ENCODE peak calls at places on chromosomes 3 and 15, in eight cellular contexts. F, A, N, Q, O, L, P and V are unnamed samples. For H3K36me3, the result is how much of the 10 kb centered on the place peaks cover.

GRCh38 chr3:108414007-108414406 is 96.4 kb downstream of the MYH15 start:
- DNase-seq in F (no peak), O (no peak), Q (no peak), L (no peak), P (no peak), A (no peak), N (no peak), V (no peak)

GRCh38 chr15:55897560-55898336 is 95.7 kb downstream of the NEDD4 start:
- DNase-seq in L (peak), O (peak), A (peak), N (no peak), P (no peak), F (peak), Q (peak), V (peak)

GRCh38 chr15:38193496-38193895 is 59.1 kb upstream of the SPRED1 start:
- DNase-seq in O (no peak), F (no peak), A (no peak), P (no peak), Q (no peak), N (no peak), L (no peak), V (no peak)

GRCh38 chr3:160473233-160473632 is 23.6 kb upstream of the TRIM59 start:
- DNase-seq in O (no peak), F (no peak), P (no peak), L (no peak), A (no peak), N (no peak), Q (no peak), V (no peak)

GRCh38 chr3:53753518-53754183 is 92.6 kb downstream of the CHDH start:
- DNase-seq in N (no peak), Q (no peak), A (no peak), L (no peak), P (no peak), F (no peak), O (no peak), V (no peak)

GRCh38 chr15:77985931-77986480 is 91.5 kb downstream of the TBC1D2B start:
- DNase-seq in F (no peak), N (peak), P (no peak), L (no peak), A (no peak), Q (no peak), O (no peak), V (no peak)

GRCh38 chr15:92400980-92401787 is 7.5 kb downstream of the ST8SIA2 start:
- DNase-seq in Q (no peak), A (peak), F (no peak), O (no peak), P (no peak), L (no peak), N (no peak), V (no peak)

GRCh38 chr3:174191380-174191779 is 667.8 kb upstream of the NAALADL2 start:
- DNase-seq in O (no peak), A (no peak), P (peak), N (no peak), L (no peak), F (no peak), Q (no peak), V (no peak)

GRCh38 chr3:181726351-181727121 is 14.8 kb downstream of the SOX2 start:
- DNase-seq in F (no peak), P (no peak), Q (no peak), L (peak), N (no peak), O (no peak), A (no peak), V (no peak)

GRCh38 chr3:5840091-5840490 is 652.6 kb downstream of the EDEM1 start:
- DNase-seq in L (no peak), A (no peak), Q (no peak), P (no peak), F (no peak), O (no peak), N (no peak), V (no peak)

GRCh38 chr15:78873796-78874761 is 1.4 kb downstream of the MORF4L1 start:
- DNase-seq in Q (peak), N (no peak), A (peak), P (no peak), L (no peak), O (no peak), F (no peak), V (peak)

GRCh38 chr15:69232144-69232543 is 66.6 kb upstream of the PAQR5 start:
- DNase-seq in L (no peak), A (no peak), Q (no peak), O (no peak), F (no peak), N (no peak), P (no peak), V (no peak)

GRCh38 chr3:186487819-186488218 is 56.4 kb downstream of the CRYGS start:
- DNase-seq in F (no peak), P (no peak), A (peak), O (no peak), L (no peak), N (no peak), Q (no peak), V (no peak)

GRCh38 chr3:141243295-141243707 is 11.7 kb downstream of the PXYLP1 start:
- DNase-seq in N (no peak), Q (no peak), O (no peak), L (no peak), A (peak), F (no peak), P (no peak), V (no peak)

GRCh38 chr15:45338417-45338816 is 39.9 kb downstream of the GATM start:
- DNase-seq in A (peak), L (no peak), N (no peak), P (no peak), O (no peak), F (peak), Q (no peak), V (no peak)

GRCh38 chr3:41331023-41331422 is 131.7 kb downstream of the CTNNB1 start:
- DNase-seq in Q (no peak), O (no peak), P (no peak), A (no peak), N (no peak), F (no peak), L (no peak), V (no peak)

GRCh38 chr15:91021516-91022074 is 799 bp downstream of the VPS33B start:
- DNase-seq in A (no peak), N (no peak), L (no peak), F (peak), Q (no peak), P (no peak), O (no peak), V (no peak)

GRCh38 chr3:6204891-6205290 is 656.0 kb upstream of the GRM7 start:
- DNase-seq in A (peak), F (no peak), N (no peak), O (no peak), P (no peak), L (no peak), Q (no peak), V (no peak)

GRCh38 chr3:14507757-14508504 is 32.2 kb downstream of the GRIP2 start:
- DNase-seq in Q (no peak), F (no peak), P (no peak), A (no peak), N (no peak), O (peak), L (no peak), V (no peak)

GRCh38 chr3:52002768-52003167 is 7.1 kb upstream of the RPL29 start:
- DNase-seq in F (no peak), Q (no peak), N (no peak), A (no peak), L (no peak), P (no peak), O (no peak), V (no peak)

GRCh38 chr3:25007974-25008658 is 419.9 kb upstream of the RARB start:
- DNase-seq in L (no peak), N (no peak), F (no peak), A (no peak), P (peak), Q (no peak), O (no peak), V (no peak)

GRCh38 chr15:72554471-72555425 is 80.6 kb downstream of the ARIH1 start:
- DNase-seq in F (peak), A (peak), P (no peak), O (no peak), L (no peak), Q (no peak), N (no peak), V (no peak)

GRCh38 chr15:64844576-64845140 is 2.9 kb downstream of the PLEKHO2 start:
- DNase-seq in F (no peak), Q (no peak), N (peak), A (no peak), P (no peak), O (no peak), L (no peak), V (no peak)

GRCh38 chr3:167783781-167784180 is 48.3 kb downstream of the SERPINI1 start:
- DNase-seq in P (no peak), N (no peak), F (no peak), L (no peak), Q (no peak), O (no peak), A (no peak), V (no peak)

GRCh38 chr15:70726753-70727152 is 36.6 kb downstream of the UACA start:
- DNase-seq in O (no peak), L (no peak), P (no peak), Q (no peak), F (no peak), A (no peak), N (no peak), V (no peak)

GRCh38 chr3:139074565-139075115 is 29.9 kb upstream of the PRR23C start:
- DNase-seq in L (no peak), A (no peak), O (no peak), N (no peak), Q (no peak), F (no peak), P (no peak), V (no peak)

GRCh38 chr3:56076746-56077145 is 391.5 kb downstream of the ERC2 start:
- DNase-seq in Q (no peak), P (no peak), N (no peak), F (no peak), L (no peak), A (no peak), O (no peak), V (no peak)

GRCh38 chr15:96421211-96421610 is 90.7 kb downstream of the NR2F2 start:
- DNase-seq in N (no peak), Q (no peak), P (no peak), O (no peak), F (no peak), L (peak), A (peak), V (no peak)

GRCh38 chr3:185594073-185594472 is 8.0 kb downstream of the SENP2 start:
- DNase-seq in N (no peak), O (no peak), L (no peak), P (no peak), A (no peak), F (no peak), Q (no peak), V (no peak)

GRCh38 chr3:151403246-151403645 is 18.7 kb upstream of the P2RY12 start:
- DNase-seq in F (no peak), P (no peak), Q (no peak), L (no peak), N (no peak), O (no peak), A (no peak), V (no peak)

GRCh38 chr3:123311201-123311600 is 109.5 kb downstream of the SEC22A start:
- DNase-seq in L (no peak), O (no peak), P (no peak), N (no peak), A (no peak), Q (no peak), F (no peak), V (no peak)

GRCh38 chr3:62758296-62759066 is 116.7 kb downstream of the CADPS start:
- DNase-seq in O (no peak), L (no peak), F (no peak), P (no peak), A (no peak), Q (no peak), N (no peak), V (no peak)

GRCh38 chr3:122689587-122689986 is 8.9 kb downstream of the PARP14 start:
- DNase-seq in F (peak), L (no peak), P (no peak), Q (no peak), N (no peak), A (peak), O (no peak), V (no peak)

GRCh38 chr15:40182358-40183029 is 21.6 kb downstream of the BUB1B start:
- DNase-seq in A (no peak), Q (no peak), O (no peak), N (no peak), P (no peak), F (no peak), L (no peak), V (no peak)

GRCh38 chr15:99486371-99487336 is 79.1 kb upstream of the MEF2A start:
- DNase-seq in A (no peak), Q (no peak), N (peak), O (peak), F (no peak), L (peak), P (no peak), V (peak)

GRCh38 chr3:190182418-190183043 is 61.8 kb upstream of the P3H2 start:
- DNase-seq in F (no peak), N (no peak), O (no peak), A (no peak), Q (no peak), L (no peak), P (no peak), V (no peak)

GRCh38 chr3:45124379-45124778 is 21.8 kb downstream of the CDCP1 start:
- DNase-seq in N (no peak), A (no peak), P (no peak), F (no peak), L (no peak), O (no peak), Q (no peak), V (no peak)

GRCh38 chr3:185401319-185401955 is 38.5 kb downstream of the MAP3K13 start:
- DNase-seq in N (no peak), F (no peak), A (no peak), L (no peak), Q (no peak), O (no peak), P (no peak), V (no peak)

DNA sequence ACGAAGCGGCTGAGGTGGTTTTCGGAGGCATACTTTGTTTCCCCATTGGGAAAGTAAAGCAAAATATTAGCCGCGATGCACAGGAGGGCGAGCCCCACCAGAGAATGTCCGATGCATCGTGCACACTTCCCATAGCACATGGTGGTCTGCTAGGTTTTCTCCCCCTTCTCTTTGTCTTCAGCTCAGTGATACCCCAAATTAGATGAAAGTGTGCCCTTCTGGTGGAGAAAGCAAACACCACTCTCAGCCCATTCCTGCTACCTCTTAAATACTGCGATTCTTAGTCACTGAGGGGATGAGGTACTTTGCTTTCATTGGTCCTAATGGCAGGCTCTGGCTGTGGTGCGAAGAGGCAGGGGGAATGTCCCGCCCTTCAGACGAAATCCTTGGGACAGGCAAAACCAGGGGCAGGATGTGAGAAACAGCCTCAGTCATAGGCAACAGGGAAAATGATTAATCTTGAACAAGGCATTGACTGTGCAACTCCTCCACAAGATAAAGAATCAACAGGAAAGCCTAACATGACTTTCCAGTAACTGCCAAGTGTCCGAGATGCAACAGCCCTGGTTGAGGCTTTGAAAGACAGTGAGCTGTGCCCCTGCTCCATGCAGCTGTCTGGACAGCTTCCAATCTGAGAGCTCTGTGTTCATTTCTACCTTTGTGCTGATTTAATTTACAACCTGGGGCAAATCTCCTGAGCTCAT is at the start of gene TM4SF1:
- DNase-seq in P (no peak), A (no peak), O (peak), F (peak), L (peak), N (peak), Q (peak), V (peak)
- H3K4me3 ChIP-seq in P (no peak), A (no peak), O (peak), F (peak), L (peak), N (peak), Q (peak), V (peak)

DNA sequence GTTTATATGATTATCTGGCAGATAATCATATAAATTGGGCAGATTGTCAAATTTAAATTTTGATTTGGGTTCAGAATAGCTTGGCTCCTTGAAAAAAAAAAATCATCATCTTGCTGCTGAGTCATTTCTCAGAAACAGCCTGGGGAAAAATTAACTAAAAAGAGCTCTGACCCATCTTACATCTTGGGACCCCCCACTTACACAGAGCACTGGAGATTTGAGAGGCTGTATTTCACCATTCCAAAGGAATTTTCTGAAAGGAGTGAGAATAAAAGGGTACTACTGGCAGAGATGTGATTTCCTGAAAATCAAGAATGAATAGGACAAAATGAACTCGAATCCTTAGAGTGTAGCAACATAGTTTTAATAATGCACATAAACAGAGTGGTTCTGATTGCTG is 97.6 kb downstream of the RFTN1 start:
- DNase-seq in F (no peak), Q (no peak), P (no peak), N (no peak), O (no peak), A (no peak), L (no peak), V (no peak)
- H3K36me3 ChIP-seq in F (under half), Q (under half), P (under half), N (under half), O (under half), A (under half), L (under half), V (under half)

GRCh38 chr3:195859061-195859845 is 47.5 kb upstream of the MUC4 start:
- DNase-seq in O (peak), F (peak), P (no peak), A (peak), N (peak), Q (peak), L (peak), V (peak)
- TF ChIP-seq EP300 in O (no peak), F (no peak), P (no peak), A (no peak), N (no peak), Q (no peak), L (no peak), V (no peak)

GRCh38 chr15:51191766-51192165 is 97.1 kb upstream of the TNFAIP8L3 start:
- DNase-seq in L (no peak), N (no peak), A (no peak), F (no peak), Q (no peak), P (no peak), O (no peak), V (no peak)
- H3K4me3 ChIP-seq in L (no peak), N (no peak), A (no peak), F (peak), Q (no peak), P (no peak), O (no peak), V (no peak)